ENCODE peak calls at places on chromosome 1, in six cellular contexts. I, L, X, H, O and E are unnamed samples.

GRCh38 chr1:228085287-228085926 is 2.9 kb downstream of the ARF1 start:
- DNase-seq in I (no peak), L (peak; percentile 88), X (peak; percentile 69), H (no peak), O (peak; percentile 89), E (peak; percentile 87)

GRCh38 chr1:115295904-115296696 is 41.9 kb downstream of the NGF start:
- DNase-seq in I (no peak), L (no peak), X (no peak), H (no peak), O (no peak), E (no peak)

GRCh38 chr1:15476927-15477326 is 1.0 kb downstream of the CELA2B start:
- DNase-seq in I (no peak), L (no peak), X (no peak), H (no peak), O (no peak), E (no peak)

GRCh38 chr1:168279253-168279652 is 1.4 kb upstream of the TBX19 start:
- DNase-seq in I (no peak), L (no peak), X (no peak), H (no peak), O (no peak), E (no peak)

GRCh38 chr1:29408831-29409605 is 172.7 kb downstream of the PTPRU start:
- DNase-seq in I (no peak), L (no peak), X (no peak), H (no peak), O (peak; percentile 28), E (no peak)

GRCh38 chr1:183096351-183096750 is 73.1 kb downstream of the LAMC1 start:
- DNase-seq in I (no peak), L (no peak), X (no peak), H (no peak), O (no peak), E (no peak)

GRCh38 chr1:6459850-6460265 is 6.1 kb downstream of the TNFRSF25 start:
- DNase-seq in I (no peak), L (no peak), X (no peak), H (peak; percentile 79), O (peak; percentile 36), E (no peak)

GRCh38 chr1:155085504-155086181 is 7.0 kb downstream of the EFNA3 start:
- DNase-seq in I (peak; percentile 55), L (peak; percentile 70), X (peak; percentile 62), H (peak; percentile 81), O (no peak), E (peak; percentile 41)

GRCh38 chr1:26391450-26391849 is 18.9 kb upstream of the ZNF683 start:
- DNase-seq in I (no peak), L (peak; percentile 79), X (peak; percentile 65), H (peak; percentile 77), O (peak; percentile 64), E (peak; percentile 59)

GRCh38 chr1:22825790-22826189 is 115.2 kb downstream of the EPHB2 start:
- DNase-seq in I (no peak), L (no peak), X (no peak), H (no peak), O (peak; percentile 56), E (no peak)

GRCh38 chr1:2009297-2010053 is 5.9 kb upstream of the CFAP74 start:
- DNase-seq in I (no peak), L (no peak), X (no peak), H (no peak), O (no peak), E (no peak)

GRCh38 chr1:32998009-32998555 is 33.5 kb upstream of the RNF19B start:
- DNase-seq in I (no peak), L (no peak), X (no peak), H (no peak), O (no peak), E (peak; percentile 24)

GRCh38 chr1:9807541-9807940 is 16.2 kb downstream of the CLSTN1 start:
- DNase-seq in I (no peak), L (no peak), X (no peak), H (no peak), O (no peak), E (no peak)

GRCh38 chr1:241356187-241356518 is 852 bp downstream of the RGS7 start:
- DNase-seq in I (no peak), L (no peak), X (peak; percentile 7), H (no peak), O (no peak), E (no peak)

GRCh38 chr1:93813076-93813475 is 65.9 kb downstream of the DNTTIP2 start:
- DNase-seq in I (no peak), L (peak; percentile 68), X (no peak), H (no peak), O (no peak), E (no peak)

GRCh38 chr1:109083923-109084322 is 6.6 kb upstream of the TMEM167B start:
- DNase-seq in I (no peak), L (no peak), X (no peak), H (no peak), O (no peak), E (no peak)

GRCh38 chr1:25523512-25523911 is 19.9 kb upstream of the LDLRAP1 start:
- DNase-seq in I (no peak), L (no peak), X (no peak), H (peak; percentile 44), O (no peak), E (no peak)

GRCh38 chr1:117638141-117638540 is 32.3 kb downstream of the TENT5C start:
- DNase-seq in I (no peak), L (no peak), X (no peak), H (no peak), O (no peak), E (no peak)

GRCh38 chr1:33927721-33928120 is 63.8 kb downstream of the HMGB4 start:
- DNase-seq in I (no peak), L (no peak), X (no peak), H (no peak), O (peak; percentile 22), E (no peak)

GRCh38 chr1:221712198-221712684 is 29.6 kb downstream of the DUSP10 start:
- DNase-seq in I (no peak), L (peak; percentile 78), X (peak; percentile 42), H (peak; percentile 64), O (no peak), E (peak; percentile 89)